ENCODE peak calls at places on chromosome 12, in six cellular contexts. O is heart right ventricle, S is upper lobe of right lung, E is fibroblast of pulmonary artery, L is kidney, R is right lobe of liver. N is an unnamed sample.

GRCh38 chr12:21561158-21561557 is 35.1 kb downstream of the SPX start:
- DNase-seq in O (no peak), S (no peak), E (no peak), L (no peak), R (no peak), N (peak; percentile 8)

GRCh38 chr12:107328442-107329133 is 235.2 kb upstream of the CRY1 start:
- DNase-seq in O (no peak), S (no peak), E (peak; percentile 66), L (no peak), R (no peak), N (peak; percentile 69)

GRCh38 chr12:13124661-13125505 is 21.4 kb upstream of the GSG1 start:
- DNase-seq in O (no peak), S (no peak), E (peak; percentile 83), L (no peak), R (no peak), N (peak; percentile 81)

GRCh38 chr12:42696424-42697149 is 107.0 kb upstream of the PRICKLE1 start:
- DNase-seq in O (peak; percentile 71), S (no peak), E (peak; percentile 92), L (peak; percentile 84), R (no peak), N (peak; percentile 96)

GRCh38 chr12:129002447-129002846 is 149.2 kb downstream of the GLT1D1 start:
- DNase-seq in O (no peak), S (no peak), E (no peak), L (no peak), R (no peak), N (no peak)

GRCh38 chr12:64061868-64062375 is 160.2 kb downstream of the KICS2 start:
- DNase-seq in O (no peak), S (no peak), E (no peak), L (no peak), R (no peak), N (no peak)

GRCh38 chr12:83462419-83462818 is 775.7 kb downstream of the TMTC2 start:
- DNase-seq in O (no peak), S (no peak), E (no peak), L (no peak), R (no peak), N (no peak)

GRCh38 chr12:108679282-108679681 is 45.6 kb upstream of the SELPLG start:
- DNase-seq in O (no peak), S (no peak), E (no peak), L (no peak), R (no peak), N (no peak)

GRCh38 chr12:31021181-31021580 is 52.5 kb upstream of the DDX11 start:
- DNase-seq in O (no peak), S (no peak), E (no peak), L (no peak), R (no peak), N (no peak)

GRCh38 chr12:93819048-93819491 is 141.9 kb downstream of the CRADD start:
- DNase-seq in O (peak; percentile 48), S (no peak), E (peak; percentile 91), L (peak; percentile 84), R (no peak), N (peak; percentile 95)

GRCh38 chr12:7959278-7960063 is 23.5 kb upstream of the SLC2A3 start:
- DNase-seq in O (no peak), S (no peak), E (peak; percentile 47), L (no peak), R (no peak), N (peak; percentile 9)

GRCh38 chr12:9741726-9742125 is 8.8 kb upstream of the CLECL1 start:
- DNase-seq in O (no peak), S (no peak), E (no peak), L (no peak), R (no peak), N (no peak)

GRCh38 chr12:75970310-75970709 is 61.3 kb downstream of the PHLDA1 start:
- DNase-seq in O (no peak), S (no peak), E (no peak), L (no peak), R (no peak), N (no peak)

GRCh38 chr12:115570271-115570777 is 707.2 kb downstream of the MED13L start:
- DNase-seq in O (no peak), S (no peak), E (no peak), L (no peak), R (no peak), N (no peak)

GRCh38 chr12:22700126-22700525 is 75.2 kb downstream of the ETNK1 start:
- DNase-seq in O (no peak), S (no peak), E (peak; percentile 23), L (no peak), R (no peak), N (peak; percentile 76)

GRCh38 chr12:50059440-50060119 is 2.2 kb downstream of the ASIC1 start:
- DNase-seq in O (no peak), S (no peak), E (no peak), L (peak; percentile 53), R (no peak), N (no peak)

GRCh38 chr12:544941-545635 is 85.3 kb downstream of the B4GALNT3 start:
- DNase-seq in O (no peak), S (no peak), E (no peak), L (no peak), R (no peak), N (no peak)

GRCh38 chr12:64256166-64256800 is 34.2 kb upstream of the KICS2 start:
- DNase-seq in O (peak; percentile 29), S (no peak), E (peak; percentile 80), L (no peak), R (no peak), N (peak; percentile 78)

GRCh38 chr12:131101703-131102492 is 148.2 kb downstream of the ADGRD1 start:
- DNase-seq in O (no peak), S (peak; percentile 20), E (no peak), L (no peak), R (no peak), N (no peak)

GRCh38 chr12:95715177-95715576 is 75.4 kb downstream of the NTN4 start:
- DNase-seq in O (no peak), S (no peak), E (no peak), L (no peak), R (no peak), N (no peak)

GRCh38 chr12:103373088-103373523 is 122.7 kb downstream of the C12orf42 start:
- DNase-seq in O (no peak), S (no peak), E (no peak), L (no peak), R (no peak), N (no peak)

GRCh38 chr12:5027436-5027835 is 16.2 kb upstream of the KCNA5 start:
- DNase-seq in O (no peak), S (no peak), E (no peak), L (no peak), R (no peak), N (no peak)

GRCh38 chr12:88247241-88247643 is 105.1 kb downstream of the TMTC3 start:
- DNase-seq in O (no peak), S (no peak), E (peak; percentile 75), L (no peak), R (no peak), N (peak; percentile 81)

GRCh38 chr12:2682301-2683282 is 112.2 kb upstream of the FKBP4 start:
- DNase-seq in O (no peak), S (no peak), E (peak; percentile 42), L (peak; percentile 53), R (no peak), N (peak; percentile 43)

GRCh38 chr12:48936379-48936979 is 11.2 kb upstream of the FKBP11 start:
- DNase-seq in O (peak; percentile 69), S (peak; percentile 79), E (peak; percentile 82), L (peak; percentile 82), R (peak; percentile 71), N (peak; percentile 84)

GRCh38 chr12:66240106-66240820 is 51.2 kb downstream of the IRAK3 start:
- DNase-seq in O (no peak), S (no peak), E (no peak), L (no peak), R (no peak), N (no peak)

GRCh38 chr12:66237505-66238175 is 48.6 kb downstream of the IRAK3 start:
- DNase-seq in O (no peak), S (no peak), E (no peak), L (no peak), R (no peak), N (no peak)

GRCh38 chr12:66239295-66239694 is 50.3 kb downstream of the IRAK3 start:
- DNase-seq in O (no peak), S (no peak), E (no peak), L (no peak), R (no peak), N (no peak)

GRCh38 chr12:66235626-66236281 is 46.7 kb downstream of the IRAK3 start:
- DNase-seq in O (no peak), S (no peak), E (peak; percentile 27), L (no peak), R (no peak), N (peak; percentile 38)

GRCh38 chr12:66236969-66237368 is 48.0 kb downstream of the IRAK3 start:
- DNase-seq in O (no peak), S (no peak), E (no peak), L (no peak), R (no peak), N (no peak)
- H3K4me3 ChIP-seq in O (no peak overlapping the region), S (no peak overlapping the region), E (no peak overlapping the region), L (no peak overlapping the region), R (no peak overlapping the region), N (no peak overlapping the region)

DNA sequence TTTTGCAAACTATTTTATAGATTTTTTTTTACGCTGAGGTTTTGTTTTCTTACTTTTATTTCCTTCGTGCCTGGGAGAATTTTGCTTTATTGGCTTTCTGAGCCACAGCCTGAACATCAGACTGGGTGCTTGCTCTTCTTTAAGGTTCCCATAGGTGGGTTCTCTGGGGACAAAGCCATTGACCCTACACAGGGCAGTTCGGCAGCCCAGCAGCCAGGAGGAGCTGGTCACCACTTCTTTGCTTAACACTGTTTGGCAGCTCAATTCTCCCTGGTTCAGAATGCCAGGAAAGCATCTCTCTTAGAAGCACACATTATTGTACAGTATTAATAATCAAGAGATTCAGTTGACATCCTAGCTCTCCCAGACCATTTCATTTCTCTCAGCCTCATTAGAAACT is 140.8 kb upstream of the NEDD1 start:
- DNase-seq in O (no peak), S (no peak), E (no peak), L (no peak), R (no peak), N (no peak)
- TF ChIP-seq CTCF in O (no peak), S (no peak), E (peak; percentile 16), L (no peak), R (no peak), N (peak; percentile 20)

GRCh38 chr12:73726881-73727280 is 810.8 kb upstream of the ATXN7L3B start:
- DNase-seq in O (no peak), S (no peak), E (no peak), L (no peak), R (no peak), N (no peak)
- H3K4me3 ChIP-seq in O (no peak overlapping the region), S (no peak overlapping the region), E (no peak overlapping the region), L (no peak overlapping the region), R (no peak overlapping the region), N (no peak overlapping the region)

DNA sequence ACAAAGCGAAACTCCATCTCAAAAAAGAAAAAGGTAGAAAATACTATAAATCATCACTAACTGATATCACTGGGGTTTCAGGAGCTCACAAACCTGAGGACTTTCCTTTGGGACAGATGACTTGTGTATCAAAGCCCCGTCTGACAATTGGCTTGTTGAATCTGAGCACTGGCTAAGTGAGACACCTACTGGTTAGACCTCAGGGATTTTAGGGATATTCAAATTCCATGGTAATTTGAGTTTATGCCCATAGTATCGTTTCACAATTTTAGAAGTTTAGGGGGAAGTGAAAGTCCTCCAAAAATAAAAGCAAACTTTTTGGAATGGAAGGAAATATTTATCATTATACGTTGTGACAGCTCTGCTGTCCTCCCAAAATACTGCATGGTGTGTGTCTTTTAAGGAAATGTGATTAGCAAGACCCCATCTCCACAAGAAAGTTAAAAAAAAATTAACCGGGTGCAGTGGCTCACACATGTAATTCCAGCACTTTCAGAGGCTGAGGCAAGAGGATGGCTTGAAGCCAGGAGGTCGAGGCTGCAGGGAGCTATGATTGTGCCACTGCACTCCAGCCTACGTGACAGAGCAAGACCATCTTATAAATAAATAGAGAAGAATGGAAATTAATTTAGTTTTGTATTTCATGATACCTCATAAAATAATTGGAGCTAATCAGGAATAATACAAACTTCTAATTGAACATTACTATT is 49.2 kb downstream of the FBXL14 start:
- DNase-seq in O (no peak), S (no peak), E (peak; percentile 65), L (no peak), R (no peak), N (peak; percentile 66)
- TF ChIP-seq CTCF in O (no peak), S (peak; percentile 27), E (peak; percentile 59), L (no peak), R (peak; percentile 45), N (peak; percentile 30)

N was measured in cardiac fibroblast.